ENCODE peak calls at places on chromosome 4, in nine cellular contexts. O, J, P, Z, U, X, I, F and N are unnamed samples.

GRCh38 chr4:31246856-31247255 is 526.7 kb downstream of the PCDH7 start:
- DNase-seq in O (no peak), J (no peak), P (no peak), Z (no peak), U (no peak), X (no peak), I (no peak), F (no peak), N (no peak)

GRCh38 chr4:168713193-168713592 is 216.3 kb downstream of the PALLD start:
- DNase-seq in O (no peak), J (no peak), P (no peak), Z (no peak), U (no peak), X (no peak), I (no peak), F (no peak), N (no peak)

GRCh38 chr4:3283916-3284315 is 8.9 kb upstream of the RGS12 start:
- DNase-seq in O (no peak), J (no peak), P (no peak), Z (no peak), U (no peak), X (no peak), I (no peak), F (no peak), N (no peak)

GRCh38 chr4:2065106-2065930 is 6.2 kb downstream of the NAT8L start:
- DNase-seq in O (no peak), J (no peak), P (no peak), Z (peak; percentile 22), U (no peak), X (no peak), I (no peak), F (no peak), N (no peak)

GRCh38 chr4:1683371-1683902 is 676 bp downstream of the FAM53A start:
- DNase-seq in O (no peak), J (peak; percentile 57), P (no peak), Z (no peak), U (peak; percentile 53), X (no peak), I (no peak), F (peak; percentile 18), N (no peak)

GRCh38 chr4:1922826-1923225 is 51.6 kb downstream of the NSD2 start:
- DNase-seq in O (no peak), J (no peak), P (no peak), Z (no peak), U (no peak), X (no peak), I (no peak), F (no peak), N (no peak)

GRCh38 chr4:127856485-127857447 is 23.9 kb upstream of the PLK4 start:
- DNase-seq in O (no peak), J (no peak), P (no peak), Z (no peak), U (peak; percentile 96), X (no peak), I (no peak), F (peak; percentile 4), N (no peak)

GRCh38 chr4:66777097-66777496 is 768.2 kb downstream of the CENPC start:
- DNase-seq in O (no peak), J (no peak), P (no peak), Z (no peak), U (no peak), X (no peak), I (no peak), F (no peak), N (no peak)

GRCh38 chr4:4666693-4667642 is 125.1 kb upstream of the STX18 start:
- DNase-seq in O (no peak), J (no peak), P (no peak), Z (no peak), U (peak; percentile 60), X (no peak), I (no peak), F (no peak), N (no peak)

GRCh38 chr4:95431678-95432077 is 117.1 kb downstream of the UNC5C start:
- DNase-seq in O (no peak), J (no peak), P (no peak), Z (no peak), U (no peak), X (no peak), I (no peak), F (no peak), N (no peak)

DNA sequence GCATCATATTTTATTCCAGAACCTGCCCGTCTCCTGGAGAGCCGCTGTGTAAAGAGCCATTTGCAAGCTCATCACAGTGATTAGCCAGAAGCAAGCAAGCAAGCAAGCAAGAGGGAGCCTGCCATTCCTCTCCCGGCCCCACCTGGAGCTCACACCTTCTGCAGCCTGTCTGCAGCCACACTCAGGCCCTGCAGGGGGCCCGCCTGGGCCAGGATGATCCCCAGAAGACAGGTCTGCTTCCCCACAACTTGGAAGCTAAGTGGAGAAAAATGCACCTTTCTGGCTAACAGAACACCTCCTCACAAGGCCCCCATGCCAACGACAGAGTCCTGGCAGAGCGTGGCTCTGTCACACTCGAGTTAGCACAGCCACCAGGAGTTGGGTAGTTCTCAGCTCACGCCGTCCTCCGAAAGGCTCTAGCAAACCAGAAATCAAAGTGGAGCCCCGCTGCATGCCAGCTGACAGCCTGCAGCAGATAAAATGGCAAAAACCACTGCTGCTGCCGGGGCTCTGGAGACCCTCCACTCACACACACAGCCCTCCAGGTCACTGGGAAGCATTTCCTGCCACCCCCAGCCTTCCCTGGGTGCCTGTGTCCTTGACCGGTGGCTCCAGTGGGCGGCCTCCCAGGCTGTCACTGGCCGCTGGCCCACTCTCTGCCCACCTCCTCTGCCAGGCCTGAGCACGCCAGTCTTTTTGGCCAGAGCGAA is 54.9 kb downstream of the DCTD start:
- DNase-seq in O (no peak), J (no peak), P (no peak), Z (no peak), U (no peak), X (no peak), I (no peak), F (no peak), N (no peak)
- H3K4me3 ChIP-seq in O (no peak overlapping the region), J (no peak overlapping the region), P (no peak overlapping the region), Z (no peak overlapping the region), U (no peak overlapping the region), X (no peak overlapping the region), I (no peak overlapping the region), F (no peak overlapping the region), N (no peak overlapping the region)

DNA sequence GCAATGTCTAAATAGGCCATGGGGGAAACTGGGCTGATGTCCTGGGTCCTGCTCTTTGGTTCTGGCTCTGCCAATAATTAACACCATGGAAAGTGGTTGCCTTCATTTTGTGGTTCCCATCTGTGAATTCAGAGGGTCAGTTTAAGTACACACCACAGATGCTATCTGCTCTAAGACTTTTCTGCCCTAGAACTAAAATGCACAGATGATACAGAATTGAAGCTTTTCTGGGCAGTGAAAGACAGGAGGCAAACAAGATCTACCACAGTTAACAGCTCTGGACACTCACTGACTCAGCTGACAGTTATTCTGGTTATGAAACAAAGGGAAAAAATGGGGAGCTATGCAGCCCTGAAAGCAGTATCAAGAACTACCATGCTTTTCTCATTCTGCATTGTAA is 37.3 kb downstream of the APBB2 start:
- DNase-seq in O (no peak), J (no peak), P (no peak), Z (no peak), U (peak; percentile 57), X (no peak), I (no peak), F (no peak), N (no peak)
- H3K27ac ChIP-seq in O (no peak overlapping the region), J (no peak overlapping the region), P (no peak overlapping the region), Z (peak overlapping the region; percentile 40), U (no peak overlapping the region), X (no peak overlapping the region), I (no peak overlapping the region), F (no peak overlapping the region), N (no peak overlapping the region)

DNA sequence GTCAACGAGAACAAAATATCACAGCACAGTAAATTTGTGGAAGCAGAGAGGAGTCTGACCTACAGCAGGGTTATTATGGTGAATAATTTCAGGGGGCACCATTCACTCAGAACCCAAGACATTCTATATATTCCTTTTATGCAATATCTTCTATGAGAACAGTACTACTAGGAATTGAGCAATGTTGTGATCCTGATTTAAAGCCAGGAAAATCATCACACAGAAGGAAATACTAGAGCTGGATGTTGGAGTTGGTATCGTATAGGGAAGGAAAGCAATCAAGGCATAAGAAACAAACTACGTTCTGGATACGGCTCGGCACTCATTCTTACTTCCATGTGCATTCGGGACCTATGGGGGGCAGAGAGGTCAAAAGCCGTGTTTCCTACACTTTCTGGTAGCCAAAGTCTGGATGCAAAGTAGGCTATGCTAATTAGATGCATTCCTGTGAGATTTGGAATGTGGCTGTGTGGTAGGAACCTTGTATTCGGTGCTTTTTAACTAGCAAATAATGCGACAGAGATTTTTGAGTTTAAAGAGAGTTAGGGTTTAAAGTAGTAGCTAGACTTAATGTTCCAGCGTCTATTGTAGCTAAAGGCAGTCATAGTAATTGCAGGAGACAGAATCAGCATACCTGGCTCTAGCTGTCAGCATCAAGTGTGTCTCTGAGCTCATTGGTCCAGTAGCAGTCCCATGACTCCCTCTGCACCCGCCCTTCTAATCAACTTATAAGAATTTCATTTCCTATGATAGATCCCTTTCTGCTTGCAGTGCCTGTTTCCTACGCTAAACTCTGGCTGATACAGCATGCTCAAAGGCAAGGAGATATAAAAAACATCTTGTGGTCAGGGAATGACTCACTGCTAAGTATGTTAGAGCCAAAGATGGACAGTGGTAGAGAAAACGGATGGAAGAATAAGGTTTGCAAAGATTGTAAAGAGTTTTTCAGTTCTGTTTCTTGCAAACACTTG is 43.3 kb upstream of the PDGFC start:
- DNase-seq in O (no peak), J (no peak), P (peak; percentile 29), Z (no peak), U (peak; percentile 50), X (no peak), I (no peak), F (no peak), N (no peak)
- H3K27me3 ChIP-seq in O (no peaks in the 10 kb centered on the region), J (no peaks in the 10 kb centered on the region), P (no peaks in the 10 kb centered on the region), Z (no peaks in the 10 kb centered on the region), U (no peaks in the 10 kb centered on the region), X (no peaks in the 10 kb centered on the region), I (no peaks in the 10 kb centered on the region), F (no peaks in the 10 kb centered on the region), N (no peaks in the 10 kb centered on the region)

DNA sequence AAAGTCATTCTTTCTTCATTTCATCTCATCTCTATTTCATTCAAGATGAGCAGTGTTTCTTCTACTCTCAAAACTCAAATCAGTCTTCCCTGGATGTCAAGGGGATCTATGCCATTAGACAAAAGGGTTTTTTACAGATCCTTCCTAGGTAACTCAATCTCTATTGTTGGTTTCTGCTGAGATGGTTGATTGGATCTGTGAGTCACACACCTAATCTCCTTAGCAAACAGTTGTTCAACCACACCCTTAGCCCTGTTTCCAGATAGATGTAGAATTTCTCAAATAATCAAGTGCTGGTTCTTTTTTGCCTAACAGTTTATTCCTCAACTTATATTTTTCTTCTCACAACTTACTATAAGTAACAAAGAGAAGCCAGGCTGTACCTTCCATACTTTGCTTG is 200.5 kb downstream of the KDR start:
- DNase-seq in O (no peak), J (no peak), P (no peak), Z (no peak), U (peak; percentile 40), X (no peak), I (no peak), F (no peak), N (no peak)
- H3K4me3 ChIP-seq in O (no peak overlapping the region), J (no peak overlapping the region), P (no peak overlapping the region), Z (no peak overlapping the region), U (no peak overlapping the region), X (no peak overlapping the region), I (no peak overlapping the region), F (no peak overlapping the region), N (no peak overlapping the region)

GRCh38 chr4:99403380-99404194 is 31.6 kb downstream of the ADH7 start:
- DNase-seq in O (no peak), J (no peak), P (no peak), Z (no peak), U (no peak), X (no peak), I (no peak), F (no peak), N (no peak)
- H3K27ac ChIP-seq in O (no peak overlapping the region), J (peak overlapping the region; percentile 72), P (no peak overlapping the region), Z (peak overlapping the region; percentile 69), U (peak overlapping the region; percentile 7), X (peak overlapping the region; percentile 58), I (no peak overlapping the region), F (no peak overlapping the region), N (no peak overlapping the region)